ENCODE peak calls at places on chromosomes 13 and 19, in five cellular contexts. U is AG04450, T is SW480, J is fibroblast of mammary gland, L is EL. E is an unnamed sample.

GRCh38 chr19:52542984-52543664 is 15.7 kb downstream of the ZNF808 start:
- DNase-seq in U (no peak), T (no peak), J (no peak), L (peak), E (no peak)

GRCh38 chr13:113152894-113153809 is 5.3 kb upstream of the PROZ start:
- DNase-seq in T (peak), L (no peak), U (no peak), J (peak), E (peak)

GRCh38 chr13:32878172-32878571 is 138.1 kb upstream of the KL start:
- DNase-seq in J (peak), T (peak), U (no peak), L (peak), E (no peak)

GRCh38 chr19:48490980-48491792 is 20.4 kb downstream of the LMTK3 start:
- DNase-seq in J (no peak), L (no peak), T (peak), U (no peak), E (no peak)

GRCh38 chr13:81140675-81141074 is 799.7 kb upstream of the SPRY2 start:
- DNase-seq in J (no peak), T (no peak), L (no peak), U (no peak), E (no peak)

GRCh38 chr13:110531671-110532083 is 29.8 kb downstream of the RAB20 start:
- DNase-seq in L (no peak), T (no peak), U (no peak), J (no peak), E (no peak)

GRCh38 chr13:66665991-66666390 is 564.1 kb downstream of the PCDH9 start:
- DNase-seq in T (peak), L (peak), U (peak), J (peak), E (peak)

GRCh38 chr19:46472592-46472991 is 1.2 kb upstream of the PNMA8A start:
- DNase-seq in L (no peak), U (no peak), J (no peak), T (no peak), E (no peak)

GRCh38 chr19:10617409-10618121 is 7.8 kb upstream of the SLC44A2 start:
- DNase-seq in L (peak), U (peak), J (peak), T (no peak), E (peak)

GRCh38 chr13:70580825-70581224 is 472.6 kb upstream of the KLHL1 start:
- DNase-seq in J (no peak), U (no peak), L (no peak), T (no peak), E (no peak)

GRCh38 chr13:42649761-42650289 is 75.9 kb downstream of the TNFSF11 start:
- DNase-seq in J (peak), U (no peak), T (no peak), L (no peak), E (no peak)

E was measured in fibroblast of gingiva.